ENCODE peak calls at places on chromosomes 11 and 22, in seven cellular contexts. One of them, this sample, is unnamed.

GRCh38 chr22:32830473-32830872 is 29.0 kb downstream of the TIMP3 start:
- DNase-seq in GM12891: no peak
- DNase-seq in K562: no peak
- DNase-seq in GM12892: no peak
- DNase-seq in H1: no peak
- DNase-seq in SK-N-SH: no peak
- DNase-seq in HepG2: no peak
- DNase-seq in this sample: no peak

GRCh38 chr22:41676134-41676533 is 12.5 kb downstream of the SNU13 start:
- DNase-seq in H1: no peak
- DNase-seq in HepG2: no peak
- DNase-seq in GM12891: no peak
- DNase-seq in GM12892: no peak
- DNase-seq in K562: no peak
- DNase-seq in SK-N-SH: no peak
- DNase-seq in this sample: no peak

GRCh38 chr11:118631109-118631508 is 23.7 kb downstream of the PHLDB1 start:
- DNase-seq in GM12891: no peak
- DNase-seq in K562: no peak
- DNase-seq in SK-N-SH: no peak
- DNase-seq in H1: no peak
- DNase-seq in HepG2: no peak
- DNase-seq in GM12892: no peak
- DNase-seq in this sample: no peak

GRCh38 chr11:112363527-112363926 is 102.9 kb upstream of the PLET1 start:
- DNase-seq in GM12891: no peak
- DNase-seq in K562: no peak
- DNase-seq in GM12892: no peak
- DNase-seq in H1: no peak
- DNase-seq in SK-N-SH: no peak
- DNase-seq in HepG2: no peak
- DNase-seq in this sample: no peak

GRCh38 chr22:49748514-49748913 is 79.2 kb downstream of the BRD1 start:
- DNase-seq in K562: no peak
- DNase-seq in GM12892: no peak
- DNase-seq in SK-N-SH: no peak
- DNase-seq in GM12891: no peak
- DNase-seq in H1: no peak
- DNase-seq in HepG2: no peak
- DNase-seq in this sample: no peak

GRCh38 chr22:39522567-39523300 is 2.4 kb downstream of the ATF4 start:
- DNase-seq in GM12892: no peak
- DNase-seq in K562: no peak
- DNase-seq in SK-N-SH: peak
- DNase-seq in GM12891: no peak
- DNase-seq in HepG2: no peak
- DNase-seq in H1: no peak
- DNase-seq in this sample: no peak

GRCh38 chr11:20363500-20364411 is at the start of gene HTATIP2:
- DNase-seq in K562: peak
- DNase-seq in HepG2: no peak
- DNase-seq in H1: no peak
- DNase-seq in GM12891: peak
- DNase-seq in GM12892: peak
- DNase-seq in SK-N-SH: no peak
- DNase-seq in this sample: no peak

GRCh38 chr11:64342869-64343739 is 3.1 kb downstream of the CCDC88B start:
- DNase-seq in GM12891: no peak
- DNase-seq in GM12892: no peak
- DNase-seq in HepG2: no peak
- DNase-seq in K562: no peak
- DNase-seq in SK-N-SH: peak
- DNase-seq in H1: no peak
- DNase-seq in this sample: no peak

GRCh38 chr11:39149214-39149613 is 2310.2 kb downstream of the LRRC4C start:
- DNase-seq in H1: no peak
- DNase-seq in K562: no peak
- DNase-seq in SK-N-SH: no peak
- DNase-seq in GM12891: no peak
- DNase-seq in HepG2: no peak
- DNase-seq in GM12892: no peak
- DNase-seq in this sample: no peak

GRCh38 chr11:102810943-102811528 is 13.1 kb upstream of the MMP1 start:
- DNase-seq in HepG2: peak
- DNase-seq in K562: no peak
- DNase-seq in GM12891: no peak
- DNase-seq in SK-N-SH: peak
- DNase-seq in H1: no peak
- DNase-seq in GM12892: no peak
- DNase-seq in this sample: no peak

GRCh38 chr11:92296138-92296515 is 71.5 kb downstream of the FAT3 start:
- DNase-seq in GM12892: no peak
- DNase-seq in GM12891: no peak
- DNase-seq in K562: no peak
- DNase-seq in H1: no peak
- DNase-seq in HepG2: no peak
- DNase-seq in SK-N-SH: no peak
- DNase-seq in this sample: no peak

GRCh38 chr22:27642104-27642800 is 159.3 kb downstream of the MN1 start:
- DNase-seq in K562: peak
- DNase-seq in GM12891: no peak
- DNase-seq in H1: no peak
- DNase-seq in SK-N-SH: peak
- DNase-seq in GM12892: no peak
- DNase-seq in HepG2: peak
- DNase-seq in this sample: no peak

DNA sequence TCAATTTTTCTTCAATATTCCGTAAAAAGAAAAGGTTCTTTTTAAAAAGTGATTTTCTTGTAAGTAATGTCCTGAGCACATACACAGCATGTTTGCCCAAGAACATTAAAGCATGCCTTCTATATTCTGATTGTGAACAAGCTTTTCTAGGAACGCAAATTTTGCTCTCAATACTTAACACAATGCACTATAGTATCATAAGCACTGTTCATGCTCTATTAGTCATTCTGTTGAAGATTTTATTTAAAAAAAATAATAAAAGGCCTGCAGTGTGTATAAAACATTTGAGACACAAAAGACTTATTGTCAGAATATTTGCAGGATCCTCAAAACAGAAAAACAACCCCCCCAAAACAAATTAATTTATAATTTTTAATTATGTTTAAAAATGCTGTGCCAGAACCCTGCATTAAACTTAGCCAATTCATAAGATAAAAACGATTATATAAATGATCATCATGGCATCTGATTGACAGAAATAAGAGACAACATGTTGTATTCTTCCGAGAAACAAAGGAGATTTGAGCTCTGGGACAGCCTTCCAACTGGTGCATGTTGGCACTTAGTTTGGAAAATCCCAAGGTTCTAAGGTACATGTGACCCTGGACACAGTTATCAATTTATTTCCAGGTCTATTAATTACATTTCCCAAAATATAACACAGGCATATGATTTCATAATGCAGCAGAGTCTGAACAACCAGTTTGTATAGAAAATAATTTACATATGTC is 13.1 kb downstream of the MTMR2 start:
- DNase-seq in SK-N-SH: no peak
- DNase-seq in GM12891: no peak
- DNase-seq in K562: no peak
- DNase-seq in HepG2: no peak
- DNase-seq in H1: no peak
- DNase-seq in GM12892: no peak
- DNase-seq in this sample: no peak
- TF ChIP-seq TAF1 in SK-N-SH: no peak
- TF ChIP-seq TAF1 in GM12891: no peak
- TF ChIP-seq TAF1 in K562: no peak
- TF ChIP-seq TAF1 in HepG2: no peak
- TF ChIP-seq TAF1 in H1: no peak
- TF ChIP-seq TAF1 in GM12892: no peak
- TF ChIP-seq TAF1 in this sample: no peak

GRCh38 chr11:117623831-117624271 is 173.2 kb downstream of the DSCAML1 start:
- DNase-seq in SK-N-SH: no peak
- DNase-seq in HepG2: no peak
- DNase-seq in GM12892: no peak
- DNase-seq in GM12891: no peak
- DNase-seq in H1: no peak
- DNase-seq in K562: no peak
- DNase-seq in this sample: no peak
- TF ChIP-seq TAF1 in SK-N-SH: no peak
- TF ChIP-seq TAF1 in HepG2: no peak
- TF ChIP-seq TAF1 in GM12892: no peak
- TF ChIP-seq TAF1 in GM12891: no peak
- TF ChIP-seq TAF1 in H1: no peak
- TF ChIP-seq TAF1 in K562: no peak
- TF ChIP-seq TAF1 in this sample: no peak

DNA sequence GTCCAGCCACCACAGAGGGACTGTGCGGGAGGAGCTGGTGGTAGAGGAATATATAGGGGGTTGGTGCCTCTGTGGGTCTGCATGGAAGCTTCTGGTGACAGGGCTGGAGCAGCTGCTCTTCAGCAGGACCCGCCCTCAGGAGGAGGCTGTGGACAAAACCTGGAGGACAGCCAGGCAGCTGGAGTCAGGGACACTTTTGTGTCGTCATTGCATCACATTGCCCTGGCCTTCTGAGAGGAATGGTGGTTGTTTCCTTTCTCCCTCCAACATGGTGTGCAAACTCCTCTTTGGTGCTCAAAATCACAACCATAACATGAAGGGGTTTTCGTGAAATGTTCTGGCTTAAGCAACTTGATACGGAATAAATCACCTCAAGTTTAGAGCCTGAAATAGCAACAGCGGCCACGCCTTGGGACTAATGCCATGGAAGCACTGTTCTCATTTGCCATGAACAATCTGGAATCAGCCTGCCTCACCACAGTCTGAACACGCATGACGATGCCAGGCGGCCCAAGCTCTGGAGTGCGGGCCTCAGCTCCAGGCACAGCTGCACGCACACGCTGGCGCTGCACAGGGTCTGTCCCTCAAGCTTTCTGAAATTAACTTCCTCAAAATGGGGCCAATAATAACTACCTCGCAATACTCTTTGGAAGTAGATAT is 17.1 kb upstream of the CSRP3 start:
- DNase-seq in H1: no peak
- DNase-seq in HepG2: no peak
- DNase-seq in SK-N-SH: peak
- DNase-seq in GM12892: no peak
- DNase-seq in K562: peak
- DNase-seq in GM12891: no peak
- DNase-seq in this sample: no peak
- TF ChIP-seq TAF1 in H1: no peak
- TF ChIP-seq TAF1 in HepG2: no peak
- TF ChIP-seq TAF1 in SK-N-SH: no peak
- TF ChIP-seq TAF1 in GM12892: no peak
- TF ChIP-seq TAF1 in K562: no peak
- TF ChIP-seq TAF1 in GM12891: no peak
- TF ChIP-seq TAF1 in this sample: no peak

DNA sequence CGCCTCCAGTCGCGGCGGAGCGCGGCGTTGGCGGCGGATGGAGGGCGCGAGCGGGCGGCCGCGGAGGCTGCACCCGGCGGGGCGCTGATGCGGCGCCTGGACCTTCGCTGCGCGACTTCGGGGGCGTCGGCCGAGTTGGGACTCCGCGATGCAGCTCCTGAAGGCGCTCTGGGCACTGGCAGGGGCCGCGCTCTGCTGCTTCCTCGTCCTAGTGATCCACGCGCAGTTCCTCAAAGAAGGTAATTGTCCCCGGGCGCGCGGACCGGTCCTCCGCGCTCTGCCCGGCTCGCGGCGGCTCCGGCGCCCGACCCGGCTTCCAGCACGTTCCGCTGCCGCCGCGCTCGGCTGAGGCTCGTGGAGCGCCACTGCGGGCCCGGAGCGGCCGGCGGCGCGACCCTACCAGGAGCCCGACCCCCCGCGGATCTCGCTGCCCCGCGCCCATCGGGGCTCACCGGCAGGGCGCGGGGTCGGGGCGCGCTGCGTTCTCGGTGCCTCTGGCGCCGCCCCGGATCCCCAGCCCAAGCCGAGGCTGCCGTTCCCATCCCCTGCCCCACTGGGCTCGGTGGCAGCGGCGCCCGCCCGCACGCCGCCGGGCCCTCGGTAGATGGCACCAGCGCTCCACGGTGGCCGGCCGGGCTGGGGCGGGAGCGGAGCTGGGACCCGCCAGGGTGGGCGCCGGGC is 1251.2 kb downstream of the BRD1 start:
- DNase-seq in H1: no peak
- DNase-seq in K562: no peak
- DNase-seq in GM12891: no peak
- DNase-seq in GM12892: no peak
- DNase-seq in HepG2: no peak
- DNase-seq in SK-N-SH: peak
- DNase-seq in this sample: no peak
- TF ChIP-seq TAF1 in H1: no peak
- TF ChIP-seq TAF1 in K562: no peak
- TF ChIP-seq TAF1 in GM12891: no peak
- TF ChIP-seq TAF1 in GM12892: no peak
- TF ChIP-seq TAF1 in HepG2: no peak
- TF ChIP-seq TAF1 in SK-N-SH: no peak
- TF ChIP-seq TAF1 in this sample: no peak

GRCh38 chr11:130299978-130300377 is 14.7 kb downstream of the ZBTB44 start:
- DNase-seq in K562: no peak
- DNase-seq in GM12892: no peak
- DNase-seq in HepG2: no peak
- DNase-seq in GM12891: no peak
- DNase-seq in SK-N-SH: no peak
- DNase-seq in H1: no peak
- DNase-seq in this sample: no peak

GRCh38 chr11:130295657-130296056 is 19.1 kb downstream of the ZBTB44 start:
- DNase-seq in GM12891: no peak
- DNase-seq in K562: no peak
- DNase-seq in SK-N-SH: no peak
- DNase-seq in HepG2: no peak
- DNase-seq in GM12892: no peak
- DNase-seq in H1: no peak
- DNase-seq in this sample: no peak

GRCh38 chr11:130300567-130300966 is 14.2 kb downstream of the ZBTB44 start:
- DNase-seq in H1: no peak
- DNase-seq in SK-N-SH: no peak
- DNase-seq in HepG2: no peak
- DNase-seq in GM12891: no peak
- DNase-seq in GM12892: no peak
- DNase-seq in K562: no peak
- DNase-seq in this sample: no peak

DNA sequence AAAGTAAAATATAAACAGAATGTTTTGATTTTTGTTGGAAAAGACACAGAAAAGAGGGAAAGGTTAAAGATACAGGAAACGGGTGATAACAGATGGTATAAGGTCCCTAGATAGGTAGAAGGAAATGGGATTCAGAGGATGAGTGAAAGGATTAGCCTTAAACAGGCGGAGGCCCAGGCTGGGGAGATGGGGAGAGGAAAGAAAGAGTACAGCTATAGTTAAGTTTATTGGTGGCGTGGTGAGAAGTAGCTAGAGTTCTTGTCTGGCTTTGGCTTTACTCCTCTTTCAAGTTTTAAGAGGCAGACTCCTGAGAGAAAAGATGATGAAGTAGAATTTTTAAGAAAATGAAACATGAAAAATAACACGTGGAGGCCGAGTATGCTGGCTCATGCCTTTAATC is 13.7 kb downstream of the ZBTB44 start:
- DNase-seq in GM12891: no peak
- DNase-seq in SK-N-SH: no peak
- DNase-seq in H1: no peak
- DNase-seq in GM12892: no peak
- DNase-seq in K562: no peak
- DNase-seq in HepG2: no peak
- DNase-seq in this sample: no peak
- TF ChIP-seq TAF1 in GM12891: no peak
- TF ChIP-seq TAF1 in SK-N-SH: no peak
- TF ChIP-seq TAF1 in H1: no peak
- TF ChIP-seq TAF1 in GM12892: no peak
- TF ChIP-seq TAF1 in K562: no peak
- TF ChIP-seq TAF1 in HepG2: no peak
- TF ChIP-seq TAF1 in this sample: no peak